ENCODE peak calls at places on chromosome 11, in ten cellular contexts. F, T, U, V, M, K, N, L, I and J are unnamed samples.
A peak's percentile ranks its signal among the peaks of the same experiment; 100 is the strongest.

GRCh38 chr11:69187540-69188065 is 31.9 kb downstream of the SMIM38 start:
- DNase-seq in F (no peak), T (no peak), U (no peak), V (no peak), M (no peak), K (no peak), N (no peak), L (no peak), I (no peak), J (no peak)

GRCh38 chr11:32088117-32088941 is 2.5 kb upstream of the RCN1 start:
- DNase-seq in F (no peak), T (no peak), U (peak; percentile 37), V (peak; percentile 92), M (no peak), K (peak; percentile 35), N (peak; percentile 39), L (no peak), I (peak; percentile 78), J (peak; percentile 40)

GRCh38 chr11:96014234-96014633 is 90.3 kb upstream of the MTMR2 start:
- DNase-seq in F (peak; percentile 12), T (no peak), U (no peak), V (peak; percentile 84), M (peak; percentile 44), K (no peak), N (peak; percentile 18), L (peak; percentile 20), I (no peak), J (no peak)

GRCh38 chr11:94521684-94522083 is 9.4 kb downstream of the C11orf97 start:
- DNase-seq in F (no peak), T (no peak), U (no peak), V (peak; percentile 34), M (no peak), K (no peak), N (peak; percentile 26), L (no peak), I (no peak), J (no peak)

GRCh38 chr11:44938066-44938691 is 12.5 kb downstream of the TP53I11 start:
- DNase-seq in F (no peak), T (no peak), U (no peak), V (no peak), M (no peak), K (no peak), N (no peak), L (no peak), I (no peak), J (no peak)

GRCh38 chr11:128725630-128726461 is 32.0 kb downstream of the FLI1 start:
- DNase-seq in F (no peak), T (no peak), U (no peak), V (peak; percentile 89), M (peak; percentile 87), K (peak; percentile 42), N (no peak), L (peak; percentile 59), I (no peak), J (no peak)

GRCh38 chr11:108873938-108874337 is 209.1 kb downstream of the DDX10 start:
- DNase-seq in F (no peak), T (no peak), U (no peak), V (peak; percentile 10), M (no peak), K (no peak), N (no peak), L (no peak), I (no peak), J (no peak)

GRCh38 chr11:1553808-1554594 is 18.1 kb downstream of the DUSP8 start:
- DNase-seq in F (no peak), T (no peak), U (no peak), V (no peak), M (no peak), K (peak; percentile 94), N (no peak), L (no peak), I (peak; percentile 14), J (no peak)

GRCh38 chr11:35873721-35874120 is 70.1 kb upstream of the LDLRAD3 start:
- DNase-seq in F (no peak), T (no peak), U (no peak), V (no peak), M (no peak), K (no peak), N (no peak), L (no peak), I (no peak), J (no peak)

GRCh38 chr11:31641477-31642062 is 132.0 kb downstream of the ELP4 start:
- DNase-seq in F (no peak), T (no peak), U (no peak), V (peak; percentile 37), M (no peak), K (peak; percentile 19), N (no peak), L (no peak), I (no peak), J (no peak)

GRCh38 chr11:124214027-124214426 is 26.9 kb upstream of the OR8G1 start:
- DNase-seq in F (no peak), T (no peak), U (no peak), V (no peak), M (no peak), K (no peak), N (no peak), L (no peak), I (no peak), J (no peak)

GRCh38 chr11:132908017-132908810 is 624.1 kb downstream of the OPCML start:
- DNase-seq in F (no peak), T (no peak), U (no peak), V (no peak), M (no peak), K (no peak), N (no peak), L (no peak), I (no peak), J (no peak)